ENCODE peak calls at places on chromosome 4, in five cellular contexts. Y is AG04450; P is stimulated activated CD4-positive, alpha-beta T cell treated with anti-CD3 and anti-CD28 coated beads, Interleukin-4, amount 100 ng/mL, for 24 hours; O is brain microvascular endothelial cell; U is NCI-H524. L is an unnamed sample.

GRCh38 chr4:113332701-113333100 is 283.2 kb downstream of the ANK2 start:
- DNase-seq in Y (no peak), P (no peak), O (no peak), U (no peak), L (no peak)

GRCh38 chr4:32462944-32463343 is 1742.8 kb downstream of the PCDH7 start:
- DNase-seq in Y (no peak), P (no peak), O (peak), U (peak), L (no peak)

GRCh38 chr4:144906181-144906895 is 191.7 kb downstream of the ANAPC10 start:
- DNase-seq in Y (no peak), P (no peak), O (peak), U (no peak), L (peak)

GRCh38 chr4:127370495-127371069 is 262.2 kb upstream of the INTU start:
- DNase-seq in Y (no peak), P (no peak), O (no peak), U (no peak), L (no peak)

GRCh38 chr4:142563682-142564291 is 282.3 kb downstream of the INPP4B start:
- DNase-seq in Y (no peak), P (no peak), O (peak), U (no peak), L (no peak)

GRCh38 chr4:156505341-156505955 is 466.2 kb downstream of the PDGFC start:
- DNase-seq in Y (no peak), P (no peak), O (no peak), U (no peak), L (no peak)

GRCh38 chr4:98199247-98199646 is 56.0 kb upstream of the STPG2 start:
- DNase-seq in Y (no peak), P (no peak), O (no peak), U (no peak), L (no peak)

GRCh38 chr4:38856524-38857337 is at the start of gene TLR6:
- DNase-seq in Y (no peak), P (peak), O (peak), U (peak), L (peak)

GRCh38 chr4:80184791-80185756 is 12.2 kb upstream of the PRDM8 start:
- DNase-seq in Y (no peak), P (no peak), O (no peak), U (peak), L (no peak)

GRCh38 chr4:1010522-1011021 is 854 bp upstream of the FGFRL1 start:
- DNase-seq in Y (peak), P (peak), O (peak), U (no peak), L (peak)

L was measured in dermis blood vessel endothelial cell.